ENCODE peak calls at places on chromosomes 13 and 19, in nine cellular contexts. V is endothelial cell of umbilical vein, N is IMR-90, D is suprapubic skin, W is Peyer's patch, K is NB4, T is tibial nerve, E is lower leg skin, G is heart left ventricle. P is an unnamed sample.

GRCh38 chr13:99406799-99407201 is 94.5 kb upstream of the TM9SF2 start:
- DNase-seq in W (no peak), G (no peak), N (no peak), K (peak), T (no peak), D (no peak), E (peak), V (no peak), P (no peak)

GRCh38 chr13:44692173-44692713 is 116.1 kb upstream of the TSC22D1 start:
- DNase-seq in D (peak), K (peak), E (peak), W (no peak), V (no peak), T (no peak), N (peak), G (no peak), P (no peak)

GRCh38 chr13:93861818-93862217 is 617.7 kb downstream of the DCT start:
- DNase-seq in G (peak), T (no peak), E (no peak), N (peak), D (no peak), W (no peak), V (no peak), K (no peak), P (no peak)

GRCh38 chr13:108214511-108215383 is 589 bp downstream of the LIG4 start:
- DNase-seq in G (peak), N (no peak), E (no peak), D (peak), T (no peak), V (no peak), W (no peak), K (no peak), P (peak)

GRCh38 chr13:99464441-99464949 is 36.8 kb upstream of the TM9SF2 start:
- DNase-seq in V (no peak), E (no peak), W (no peak), G (no peak), T (no peak), N (peak), D (no peak), K (no peak), P (no peak)

GRCh38 chr13:24851546-24851945 is 87.6 kb downstream of the RNF17 start:
- DNase-seq in K (no peak), E (no peak), W (no peak), T (no peak), N (peak), D (no peak), V (no peak), G (no peak), P (no peak)

GRCh38 chr13:70809588-70809987 is 701.3 kb upstream of the KLHL1 start:
- DNase-seq in E (no peak), W (no peak), K (no peak), G (no peak), N (no peak), V (no peak), T (no peak), D (no peak), P (no peak)

GRCh38 chr13:113364933-113365371 is 1.0 kb upstream of the GRTP1 start:
- DNase-seq in V (no peak), N (no peak), T (no peak), G (no peak), W (no peak), K (no peak), D (peak), E (peak), P (no peak)

GRCh38 chr13:23140492-23140891 is 40.3 kb upstream of the SGCG start:
- DNase-seq in E (no peak), V (no peak), K (no peak), D (no peak), G (no peak), N (peak), W (no peak), T (no peak), P (no peak)

GRCh38 chr19:48190288-48191284 is 20.1 kb downstream of the ZSWIM9 start:
- DNase-seq in K (peak), W (no peak), V (no peak), E (peak), D (no peak), G (no peak), T (no peak), N (peak), P (peak)

GRCh38 chr19:43784981-43785808 is 4.4 kb upstream of the KCNN4 start:
- DNase-seq in D (no peak), W (peak), N (peak), K (peak), E (no peak), G (peak), T (no peak), V (peak), P (peak)

GRCh38 chr13:99655351-99656091 is 154.2 kb downstream of the TM9SF2 start:
- DNase-seq in V (no peak), T (no peak), W (peak), E (no peak), K (peak), D (no peak), N (peak), G (no peak), P (no peak)

GRCh38 chr13:50068508-50068907 is 53.3 kb downstream of the KCNRG start:
- DNase-seq in K (no peak), G (no peak), E (no peak), D (no peak), V (no peak), N (no peak), T (no peak), W (no peak), P (no peak)

GRCh38 chr19:10388957-10389356 is 8.6 kb upstream of the TYK2 start:
- DNase-seq in T (peak), V (peak), N (peak), W (peak), E (peak), K (peak), D (peak), G (peak), P (peak)

GRCh38 chr13:74136089-74136658 is 2.0 kb upstream of the KLF12 start:
- DNase-seq in N (peak), T (no peak), G (peak), D (no peak), V (peak), K (no peak), E (no peak), W (peak), P (peak)

GRCh38 chr19:23203841-23204344 is 46.3 kb downstream of the ZNF724 start:
- DNase-seq in T (no peak), V (no peak), G (peak), K (no peak), E (no peak), N (no peak), D (no peak), W (no peak), P (no peak)

GRCh38 chr13:100240109-100240779 is 151.4 kb downstream of the PCCA start:
- DNase-seq in N (peak), E (no peak), W (no peak), K (no peak), V (no peak), G (no peak), D (no peak), T (no peak), P (no peak)

GRCh38 chr19:54232552-54232934 is 9.7 kb upstream of the LILRB3 start:
- DNase-seq in D (no peak), W (no peak), V (no peak), N (no peak), K (no peak), T (no peak), G (no peak), E (peak), P (no peak)

GRCh38 chr19:37946132-37946531 is 39.1 kb downstream of the SIPA1L3 start:
- DNase-seq in T (no peak), K (no peak), D (no peak), V (no peak), W (peak), E (no peak), N (no peak), G (no peak), P (no peak)

GRCh38 chr19:34253711-34254551 is 423 bp upstream of the GARRE1 start:
- DNase-seq in G (peak), K (peak), T (no peak), W (peak), D (peak), V (peak), N (peak), E (peak), P (peak)
- TF ChIP-seq POLR2A in G (peak), K (peak), T (peak), W (peak), D (no peak), V (peak), N (peak), E (peak), P (peak)

GRCh38 chr19:3955688-3956087 is 15.2 kb downstream of the DAPK3 start:
- DNase-seq in W (no peak), V (no peak), E (no peak), G (no peak), T (no peak), D (no peak), N (no peak), K (no peak), P (no peak)

GRCh38 chr19:3954107-3954506 is 16.8 kb downstream of the DAPK3 start:
- DNase-seq in T (no peak), K (no peak), N (no peak), G (no peak), W (no peak), D (no peak), V (no peak), E (no peak), P (no peak)

GRCh38 chr19:3949997-3950859 is 17.4 kb downstream of the NMRK2 start:
- DNase-seq in W (no peak), T (no peak), G (no peak), D (no peak), E (no peak), N (no peak), V (no peak), K (no peak), P (no peak)

GRCh38 chr19:3949294-3949693 is 16.4 kb downstream of the NMRK2 start:
- DNase-seq in V (no peak), D (no peak), E (no peak), W (no peak), K (no peak), T (no peak), G (no peak), N (no peak), P (no peak)

GRCh38 chr19:3950871-3951861 is 18.3 kb downstream of the NMRK2 start:
- DNase-seq in D (no peak), G (peak), K (no peak), T (no peak), E (no peak), N (no peak), W (no peak), V (no peak), P (peak)
- TF ChIP-seq POLR2A in D (no peak), G (no peak), K (no peak), T (no peak), E (no peak), N (no peak), W (no peak), V (no peak), P (peak)

DNA sequence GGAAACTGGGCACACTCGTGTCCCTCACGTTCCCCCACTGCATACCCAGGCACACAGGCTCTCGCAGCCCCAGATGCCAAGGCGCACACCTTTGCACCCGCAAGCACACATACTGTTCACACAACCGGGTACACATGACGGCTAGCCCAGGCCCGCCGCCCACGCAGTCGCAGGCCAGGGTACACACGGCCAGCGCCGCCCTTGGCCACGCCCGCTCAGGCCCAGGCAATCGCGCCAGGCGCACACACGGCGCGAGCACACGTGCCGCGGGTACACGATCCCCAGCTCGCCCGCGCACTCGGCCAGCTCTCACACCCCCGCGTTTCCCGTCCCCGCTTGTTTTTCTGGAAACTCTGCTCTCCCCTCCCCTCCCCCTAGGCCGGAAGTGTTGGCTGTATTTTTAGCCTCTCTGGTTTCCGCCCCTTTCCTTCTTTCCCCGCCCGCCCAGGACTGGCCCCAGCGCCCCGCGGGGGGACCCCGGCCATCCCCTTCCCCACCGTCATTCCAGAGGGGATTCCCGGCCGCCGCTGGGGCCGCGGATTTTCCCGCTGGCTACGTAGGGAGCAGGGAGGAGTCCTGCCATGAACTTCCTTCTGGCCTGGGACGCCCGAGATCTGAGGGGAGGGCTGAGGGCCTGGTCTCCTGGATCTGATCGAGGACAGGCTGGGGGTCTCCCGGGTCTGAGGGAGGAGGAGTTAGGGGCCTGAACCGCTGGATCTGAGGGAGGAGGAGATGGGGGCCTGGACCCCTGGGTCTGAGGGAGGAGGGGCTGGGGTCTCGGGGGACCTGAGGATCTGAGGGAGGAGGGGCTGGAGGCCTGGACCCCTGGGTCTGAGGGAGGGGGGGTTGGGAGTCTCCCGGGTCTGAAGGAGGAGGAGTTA is 4.0 kb upstream of the ZFP36 start:
- DNase-seq in N (peak), K (peak), W (peak), G (peak), E (peak), D (peak), T (peak), V (peak), P (peak)
- TF ChIP-seq POLR2A in N (peak), K (no peak), W (peak), G (no peak), E (peak), D (no peak), T (peak), V (no peak), P (peak)

GRCh38 chr19:34733266-34733825 is 697 bp upstream of the ZNF181 start:
- DNase-seq in N (no peak), D (no peak), V (no peak), T (peak), W (no peak), K (peak), E (peak), G (peak), P (peak)
- TF ChIP-seq POLR2A in N (no peak), D (no peak), V (no peak), T (no peak), W (peak), K (peak), E (no peak), G (peak), P (peak)

DNA sequence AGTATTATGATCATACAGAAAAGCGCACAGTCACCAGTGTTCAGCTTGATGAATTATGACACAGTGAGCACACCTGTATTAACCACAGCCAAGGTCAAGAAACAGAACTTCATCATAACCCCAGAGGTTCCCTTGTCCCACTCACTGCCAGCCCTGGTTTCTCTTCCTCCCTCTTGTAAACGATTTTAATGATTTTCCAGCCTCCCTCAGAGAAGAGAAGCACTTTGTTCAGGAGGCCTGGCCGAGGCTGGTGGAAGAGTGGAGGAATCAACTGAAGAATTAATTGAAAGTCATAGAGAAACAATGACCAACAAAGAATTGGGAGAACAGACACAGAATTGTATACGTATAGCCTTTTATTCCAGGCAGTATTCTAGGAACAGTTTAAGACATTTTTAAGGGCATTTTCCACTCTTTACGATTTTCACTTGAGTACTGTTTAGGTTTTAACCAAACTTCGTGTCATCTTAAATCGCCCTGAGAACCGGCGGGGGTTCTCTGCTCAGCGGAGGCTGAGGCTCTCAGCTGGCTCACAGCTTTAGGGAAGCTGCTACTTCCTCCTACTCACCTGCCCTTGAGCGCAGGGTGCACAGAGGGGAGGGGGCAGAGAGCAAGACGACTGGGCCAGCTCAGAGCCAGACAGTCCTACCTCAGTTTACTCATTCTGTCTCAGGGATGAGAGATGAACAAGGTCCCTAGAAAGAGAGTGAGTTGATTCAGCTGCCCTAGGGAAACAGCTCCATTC is 108.6 kb downstream of the AKAP11 start:
- DNase-seq in G (no peak), K (no peak), T (no peak), W (no peak), D (no peak), V (no peak), E (no peak), N (no peak), P (no peak)
- TF ChIP-seq POLR2A in G (no peak), K (no peak), T (no peak), W (no peak), D (no peak), V (no peak), E (no peak), N (no peak), P (no peak)

DNA sequence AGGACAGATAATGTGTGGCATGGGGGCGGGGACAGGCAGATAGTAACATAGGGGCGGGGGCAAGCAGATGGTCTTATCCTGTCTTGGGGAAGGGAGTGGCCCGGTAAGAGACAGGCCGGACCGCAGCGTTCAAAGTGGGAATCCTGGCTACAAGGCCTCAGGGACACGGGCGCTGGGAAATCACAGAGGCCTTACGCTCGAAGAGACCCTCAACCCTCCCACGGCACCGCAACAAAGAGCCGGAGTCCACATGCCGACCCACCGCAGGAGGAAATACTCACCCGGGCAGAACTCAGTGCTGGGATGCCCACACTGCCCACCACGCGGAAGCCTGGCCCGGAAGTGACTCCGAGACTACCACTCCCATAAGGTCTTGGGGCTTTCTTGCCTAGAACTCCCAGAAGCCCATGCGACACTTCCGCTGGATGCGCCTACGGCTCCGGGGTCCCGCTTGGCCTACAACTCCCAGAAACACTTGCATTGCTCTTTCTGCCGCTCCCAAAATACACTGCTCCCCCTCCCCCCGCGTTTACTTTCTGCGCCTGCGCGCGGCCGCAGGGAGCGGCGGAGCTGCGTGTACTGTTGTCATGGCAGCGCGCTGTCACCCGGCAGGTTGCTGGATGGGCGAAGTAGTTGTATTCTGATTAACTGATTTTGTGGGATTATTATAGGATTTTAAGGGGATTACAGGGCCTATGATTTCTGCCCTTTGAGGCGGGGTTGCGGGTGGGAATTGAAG is at the start of gene CTU1:
- DNase-seq in N (peak), V (peak), D (peak), T (peak), K (peak), E (peak), W (peak), G (peak), P (peak)
- TF ChIP-seq POLR2A in N (peak), V (peak), D (no peak), T (peak), K (peak), E (no peak), W (peak), G (no peak), P (peak)

GRCh38 chr19:18939922-18940775 is 868 bp downstream of the HOMER3 start:
- DNase-seq in D (no peak), T (no peak), V (peak), N (peak), G (peak), E (peak), K (peak), W (peak), P (no peak)

GRCh38 chr19:18939163-18939562 is 1.9 kb downstream of the HOMER3 start:
- DNase-seq in T (no peak), W (no peak), D (no peak), G (no peak), V (no peak), N (no peak), E (no peak), K (no peak), P (no peak)

GRCh38 chr19:18941628-18942354 is 774 bp upstream of the HOMER3 start:
- DNase-seq in G (no peak), N (no peak), K (no peak), E (no peak), D (no peak), V (no peak), W (no peak), T (no peak), P (no peak)

GRCh38 chr19:18942692-18943091 is 1.7 kb upstream of the HOMER3 start:
- DNase-seq in T (no peak), G (no peak), W (no peak), V (no peak), E (no peak), N (no peak), D (no peak), K (no peak), P (no peak)

GRCh38 chr19:18940791-18941627 is at the start of gene HOMER3:
- DNase-seq in K (peak), D (no peak), E (peak), W (peak), G (peak), N (peak), V (peak), T (peak), P (peak)
- TF ChIP-seq POLR2A in K (peak), D (no peak), E (no peak), W (no peak), G (no peak), N (peak), V (no peak), T (peak), P (no peak)

DNA sequence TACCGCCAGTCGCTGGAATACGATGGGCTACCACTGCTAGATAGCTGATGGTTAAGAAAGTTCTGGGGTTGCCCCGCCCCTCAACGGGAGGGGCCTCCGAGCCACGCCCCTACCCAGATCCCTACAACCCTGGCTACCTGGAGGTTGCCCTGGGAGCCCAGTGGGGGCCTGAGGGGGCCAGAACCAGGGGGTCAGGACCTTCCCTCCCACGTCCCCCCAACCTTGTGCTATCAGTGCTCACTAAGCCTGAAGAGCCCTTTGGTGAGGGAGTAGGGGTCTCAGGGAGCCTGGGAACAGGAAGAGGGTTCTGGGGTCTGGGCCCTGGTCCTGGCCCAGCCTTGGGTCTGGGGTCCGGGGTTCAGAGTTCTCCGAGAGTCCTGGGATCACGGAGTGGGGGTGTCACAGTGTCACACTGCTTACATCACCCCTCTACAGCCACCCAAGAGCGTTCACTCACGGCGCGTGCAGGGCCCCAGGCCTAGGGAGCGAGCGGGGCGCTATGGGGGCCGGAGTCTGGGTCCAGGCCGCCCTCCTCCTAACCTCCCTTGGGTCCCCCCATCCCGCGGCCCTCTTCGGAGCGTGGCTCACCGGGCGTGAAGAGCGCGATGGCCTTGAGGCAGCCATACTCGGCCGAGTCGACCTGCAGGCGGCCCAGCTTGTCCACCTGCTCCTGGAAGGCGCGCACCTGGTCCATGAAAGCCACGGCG is 9.0 kb downstream of the OCEL1 start:
- DNase-seq in N (peak), V (peak), D (no peak), W (peak), T (no peak), K (peak), E (no peak), G (no peak), P (peak)
- TF ChIP-seq POLR2A in N (no peak), V (no peak), D (no peak), W (peak), T (no peak), K (peak), E (no peak), G (no peak), P (peak)